ENCODE peak calls at places on chromosomes 1 and 21, in eight cellular contexts. L is adrenal gland; U is prostate gland; G is Caco-2; C is CD4-positive, alpha-beta T cell; X is ovary; H is body of pancreas; M is mammary epithelial cell. B is an unnamed sample.

GRCh38 chr1:26114165-26114927 is 2.7 kb downstream of the PDIK1L start:
- DNase-seq in C (no peak), L (no peak), M (no peak), U (no peak), G (no peak), H (peak; percentile 74), X (no peak), B (no peak)

GRCh38 chr1:31621872-31622730 is 4.6 kb downstream of the HCRTR1 start:
- DNase-seq in M (no peak), L (peak; percentile 11), H (no peak), C (no peak), U (no peak), X (no peak), G (no peak), B (no peak)

GRCh38 chr1:153217212-153217611 is at the start of gene PRR9:
- DNase-seq in U (no peak), L (no peak), G (no peak), C (no peak), H (no peak), M (peak; percentile 56), X (no peak), B (no peak)

GRCh38 chr21:44460441-44460755 is 5.1 kb downstream of the LRRC3 start:
- DNase-seq in X (no peak), U (no peak), G (no peak), H (no peak), L (no peak), M (no peak), C (no peak), B (no peak)

GRCh38 chr1:235920596-235921375 is 54.1 kb upstream of the LYST start:
- DNase-seq in M (peak; percentile 64), C (no peak), L (no peak), G (no peak), X (no peak), U (no peak), H (no peak), B (no peak)

GRCh38 chr1:169309178-169310166 is 58.1 kb downstream of the NME7 start:
- DNase-seq in G (no peak), M (no peak), C (no peak), X (no peak), H (no peak), U (no peak), L (no peak), B (no peak)

GRCh38 chr1:183734600-183735036 is 70.3 kb upstream of the RGL1 start:
- DNase-seq in C (no peak), L (peak; percentile 39), U (peak; percentile 13), G (peak; percentile 42), M (no peak), H (peak; percentile 20), X (peak; percentile 58), B (no peak)

GRCh38 chr1:67135354-67135753 is 584 bp upstream of the C1orf141 start:
- DNase-seq in M (peak; percentile 16), G (no peak), X (no peak), H (no peak), C (no peak), U (no peak), L (no peak), B (no peak)

GRCh38 chr1:22826630-22827580 is 116.3 kb downstream of the EPHB2 start:
- DNase-seq in H (peak; percentile 86), L (no peak), C (no peak), X (peak; percentile 59), U (peak; percentile 75), G (peak; percentile 73), M (peak; percentile 56), B (no peak)

GRCh38 chr1:91769698-91770232 is 116.2 kb downstream of the TGFBR3 start:
- DNase-seq in U (no peak), H (no peak), G (no peak), C (no peak), X (no peak), M (no peak), L (no peak), B (no peak)

GRCh38 chr1:65691152-65691900 is 101.4 kb upstream of the PDE4B start:
- DNase-seq in L (no peak), G (no peak), M (no peak), H (no peak), U (no peak), C (no peak), X (no peak), B (no peak)

GRCh38 chr1:27869719-27870085 is 2.6 kb upstream of the THEMIS2 start:
- DNase-seq in M (no peak), C (no peak), G (no peak), X (no peak), U (no peak), L (no peak), H (no peak), B (no peak)
- H3K9me3 ChIP-seq in M (no peaks in the 10 kb centered on the region), C (no peaks in the 10 kb centered on the region), G (no peaks in the 10 kb centered on the region), X (no peaks in the 10 kb centered on the region), U (no peaks in the 10 kb centered on the region), L (no peaks in the 10 kb centered on the region), H (no peaks in the 10 kb centered on the region), B (no peaks in the 10 kb centered on the region)

GRCh38 chr1:200035956-200036615 is 8.6 kb downstream of the NR5A2 start:
- DNase-seq in H (no peak), X (no peak), U (no peak), C (no peak), G (no peak), L (no peak), M (no peak), B (no peak)

GRCh38 chr1:200037904-200038644 is 10.6 kb downstream of the NR5A2 start:
- DNase-seq in U (no peak), H (no peak), M (no peak), C (no peak), G (no peak), X (no peak), L (no peak), B (no peak)

GRCh38 chr1:200036616-200037270 is 9.2 kb downstream of the NR5A2 start:
- DNase-seq in G (no peak), X (no peak), M (no peak), C (no peak), U (no peak), H (peak; percentile 94), L (no peak), B (no peak)

GRCh38 chr1:200038645-200038986 is 11.1 kb downstream of the NR5A2 start:
- DNase-seq in C (no peak), X (no peak), G (no peak), U (no peak), M (no peak), L (no peak), H (peak; percentile 83), B (no peak)

GRCh38 chr1:200037501-200037900 is 10.0 kb downstream of the NR5A2 start:
- DNase-seq in M (no peak), X (no peak), U (no peak), C (no peak), L (no peak), H (no peak), G (no peak), B (no peak)
- H3K27me3 ChIP-seq in M (peaks cover 77% of the 10 kb centered on the region), X (no peaks in the 10 kb centered on the region), U (peaks cover 54% of the 10 kb centered on the region), C (peaks cover 91% of the 10 kb centered on the region), L (peaks cover 90% of the 10 kb centered on the region), H (no peaks in the 10 kb centered on the region), G (no peaks in the 10 kb centered on the region), B (peaks cover 67% of the 10 kb centered on the region)

GRCh38 chr1:182616130-182617074 is 12.2 kb upstream of the RGS16 start:
- DNase-seq in G (no peak), U (peak; percentile 64), L (peak; percentile 60), X (peak; percentile 79), M (peak; percentile 6), H (peak; percentile 74), C (peak; percentile 91), B (peak; percentile 87)

GRCh38 chr1:182617075-182617429 is 12.9 kb upstream of the RGS16 start:
- DNase-seq in G (no peak), X (no peak), H (no peak), C (no peak), M (no peak), U (no peak), L (no peak), B (no peak)

GRCh38 chr1:182615468-182616129 is 11.4 kb upstream of the RGS16 start:
- DNase-seq in H (no peak), G (no peak), M (no peak), X (peak; percentile 67), U (no peak), L (no peak), C (peak; percentile 46), B (peak; percentile 64)

GRCh38 chr1:182617734-182618288 is 13.6 kb upstream of the RGS16 start:
- DNase-seq in M (peak; percentile 64), C (no peak), H (no peak), X (no peak), G (no peak), L (no peak), U (no peak), B (peak; percentile 72)

GRCh38 chr1:182614796-182615451 is 10.7 kb upstream of the RGS16 start:
- DNase-seq in X (peak; percentile 87), U (peak; percentile 52), M (peak; percentile 67), G (peak; percentile 53), C (peak; percentile 19), L (peak; percentile 86), H (peak; percentile 72), B (peak; percentile 90)
- H3K9me3 ChIP-seq in X (no peaks in the 10 kb centered on the region), U (no peaks in the 10 kb centered on the region), M (no peaks in the 10 kb centered on the region), G (no peaks in the 10 kb centered on the region), C (no peaks in the 10 kb centered on the region), L (no peaks in the 10 kb centered on the region), H (no peaks in the 10 kb centered on the region), B (no peaks in the 10 kb centered on the region)

DNA sequence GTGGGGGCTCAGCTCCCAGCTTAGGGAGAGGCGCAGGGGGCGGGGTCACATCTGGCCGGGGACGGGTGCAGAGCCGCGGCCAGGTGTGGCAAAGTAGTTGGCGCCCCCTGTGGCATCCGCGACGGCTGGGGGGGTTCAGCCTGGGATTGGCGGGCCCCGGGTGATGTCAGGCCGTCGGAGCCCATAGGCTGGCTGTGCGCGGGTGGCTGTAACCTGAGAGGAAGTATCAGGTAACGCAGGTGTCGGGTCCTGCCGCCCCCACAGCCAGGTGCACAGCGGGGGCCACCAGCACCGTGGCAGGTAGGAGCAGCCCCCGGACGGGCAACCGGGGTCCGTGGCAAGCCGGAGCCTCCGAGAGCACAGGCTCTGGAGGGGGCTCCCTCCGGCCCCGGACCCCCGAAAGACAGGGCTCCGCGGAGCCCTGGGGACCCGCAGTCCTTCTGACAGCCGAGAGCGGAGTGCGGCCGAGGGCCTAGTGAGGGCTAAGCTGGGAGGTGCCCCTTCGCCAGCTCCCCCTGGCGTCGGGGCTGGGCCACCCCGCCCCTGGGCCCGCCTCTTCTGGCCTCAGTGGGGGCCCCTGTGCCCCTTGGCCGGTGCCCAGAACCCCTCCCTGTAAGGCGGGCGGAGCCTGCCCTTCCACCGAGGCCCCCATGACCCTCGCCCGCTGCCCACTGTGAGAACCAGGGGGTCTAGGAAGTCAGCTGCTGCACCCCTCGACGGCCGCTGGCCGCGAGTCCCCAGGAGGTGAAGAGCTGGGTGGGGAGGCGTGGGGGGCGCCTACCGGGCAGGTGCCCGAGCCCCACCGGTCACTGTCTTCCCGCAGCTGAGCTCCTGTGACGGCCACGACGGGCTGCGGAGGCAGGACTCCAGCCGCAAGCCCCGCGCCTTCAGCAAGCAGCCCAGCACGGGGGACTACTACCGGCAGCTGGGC is 17.9 kb downstream of the TNFRSF25 start:
- DNase-seq in L (no peak), C (peak; percentile 47), X (no peak), U (no peak), M (no peak), H (no peak), G (no peak), B (no peak)
- H3K27me3 ChIP-seq in L (peaks cover 48% of the 10 kb centered on the region), C (peaks cover 53% of the 10 kb centered on the region), X (no peaks in the 10 kb centered on the region), U (peaks cover 20% of the 10 kb centered on the region), M (peaks cover 23% of the 10 kb centered on the region), H (peaks cover 20% of the 10 kb centered on the region), G (no peaks in the 10 kb centered on the region), B (peaks cover 8% of the 10 kb centered on the region)

GRCh38 chr1:81151300-81151699 is 649.4 kb upstream of the ADGRL2 start:
- DNase-seq in G (no peak), H (no peak), C (no peak), U (no peak), M (peak; percentile 8), X (no peak), L (no peak), B (no peak)
- H3K9me3 ChIP-seq in G (no peaks in the 10 kb centered on the region), H (no peaks in the 10 kb centered on the region), C (no peaks in the 10 kb centered on the region), U (no peaks in the 10 kb centered on the region), M (no peaks in the 10 kb centered on the region), X (no peaks in the 10 kb centered on the region), L (no peaks in the 10 kb centered on the region), B (no peaks in the 10 kb centered on the region)